ENCODE peak calls at places on chromosomes 11 and 22, in four cellular contexts. Z is thoracic aorta, N is cardiac fibroblast, D is GM12878. M is an unnamed sample.

GRCh38 chr22:17921871-17922821 is 102.2 kb downstream of the MICAL3 start:
- DNase-seq in Z (no peak), N (no peak), D (no peak), M (no peak)

GRCh38 chr11:2776351-2777061 is 76.7 kb upstream of the KCNQ1OT1 start:
- DNase-seq in Z (no peak), N (no peak), D (no peak), M (no peak)

GRCh38 chr11:97751405-97751804 is 1269.3 kb upstream of the CNTN5 start:
- DNase-seq in Z (no peak), N (no peak), D (no peak), M (no peak)

GRCh38 chr11:75426720-75427086 is 6.3 kb downstream of the KLHL35 start:
- DNase-seq in Z (no peak), N (no peak), D (no peak), M (no peak)

GRCh38 chr11:727281-727701 is 20.0 kb upstream of the TALDO1 start:
- DNase-seq in Z (no peak), N (no peak), D (no peak), M (no peak)

GRCh38 chr11:2427721-2428321 is 16.5 kb downstream of the TRPM5 start:
- DNase-seq in Z (no peak), N (no peak), D (no peak), M (no peak)

GRCh38 chr11:75313457-75314272 is 37.8 kb downstream of the ARRB1 start:
- DNase-seq in Z (no peak), N (peak), D (no peak), M (peak)

GRCh38 chr11:101049813-101050212 is 79.8 kb downstream of the PGR start:
- DNase-seq in Z (no peak), N (no peak), D (no peak), M (no peak)

GRCh38 chr11:57327721-57328120 is 3.0 kb upstream of the TNKS1BP1 start:
- DNase-seq in Z (no peak), N (no peak), D (no peak), M (no peak)

GRCh38 chr11:126978155-126978554 is 22.4 kb downstream of the KIRREL3 start:
- DNase-seq in Z (no peak), N (no peak), D (no peak), M (no peak)

GRCh38 chr11:28366549-28367341 is 258.6 kb downstream of the METTL15 start:
- DNase-seq in Z (no peak), N (peak), D (no peak), M (peak)

GRCh38 chr22:31221084-31221483 is 9.0 kb downstream of the LIMK2 start:
- DNase-seq in Z (no peak), N (no peak), D (no peak), M (no peak)

GRCh38 chr22:17845790-17846189 is 71.5 kb upstream of the BID start:
- DNase-seq in Z (no peak), N (no peak), D (no peak), M (no peak)

GRCh38 chr11:65063532-65063931 is 5.2 kb upstream of the NAALADL1 start:
- DNase-seq in Z (no peak), N (no peak), D (no peak), M (no peak)

GRCh38 chr11:121800240-121800639 is 315.8 kb downstream of the BLID start:
- DNase-seq in Z (no peak), N (no peak), D (no peak), M (no peak)

GRCh38 chr11:96122601-96123044 is 198.7 kb upstream of the MTMR2 start:
- DNase-seq in Z (no peak), N (no peak), D (no peak), M (peak)

GRCh38 chr22:40300884-40301672 is 45.2 kb upstream of the ADSL start:
- DNase-seq in Z (no peak), N (no peak), D (peak), M (no peak)

GRCh38 chr22:39994046-39994565 is 648 bp upstream of the FAM83F start:
- DNase-seq in Z (no peak), N (no peak), D (no peak), M (no peak)

GRCh38 chr11:125886997-125887372 is 483 bp upstream of the HYLS1 start:
- DNase-seq in Z (no peak), N (no peak), D (no peak), M (no peak)

GRCh38 chr22:37043828-37044538 is 7.6 kb upstream of the KCTD17 start:
- DNase-seq in Z (no peak), N (peak), D (no peak), M (no peak)

GRCh38 chr11:21405403-21405802 is 736.0 kb downstream of the NELL1 start:
- DNase-seq in Z (no peak), N (no peak), D (no peak), M (no peak)

GRCh38 chr11:69644071-69644961 is 3.4 kb downstream of the CCND1 start:
- DNase-seq in Z (no peak), N (peak), D (no peak), M (peak)

GRCh38 chr11:78256962-78257361 is 68.2 kb downstream of the USP35 start:
- DNase-seq in Z (peak), N (peak), D (no peak), M (peak)

GRCh38 chr11:93567406-93567819 is 24.2 kb upstream of the SMCO4 start:
- DNase-seq in Z (peak), N (peak), D (no peak), M (peak)

GRCh38 chr22:31556627-31557203 is 60.4 kb downstream of the SFI1 start:
- DNase-seq in Z (no peak), N (peak), D (no peak), M (peak)

GRCh38 chr11:127056338-127056971 is 55.9 kb upstream of the KIRREL3 start:
- DNase-seq in Z (no peak), N (no peak), D (no peak), M (no peak)

GRCh38 chr11:8745431-8745986 is 62.9 kb downstream of the RPL27A start:
- DNase-seq in Z (no peak), N (no peak), D (no peak), M (peak)

GRCh38 chr11:105975128-105975527 is 46.9 kb downstream of the MSANTD4 start:
- DNase-seq in Z (no peak), N (peak), D (no peak), M (peak)

GRCh38 chr11:23856654-23857053 is 640.2 kb upstream of the LUZP2 start:
- DNase-seq in Z (no peak), N (peak), D (no peak), M (peak)

DNA sequence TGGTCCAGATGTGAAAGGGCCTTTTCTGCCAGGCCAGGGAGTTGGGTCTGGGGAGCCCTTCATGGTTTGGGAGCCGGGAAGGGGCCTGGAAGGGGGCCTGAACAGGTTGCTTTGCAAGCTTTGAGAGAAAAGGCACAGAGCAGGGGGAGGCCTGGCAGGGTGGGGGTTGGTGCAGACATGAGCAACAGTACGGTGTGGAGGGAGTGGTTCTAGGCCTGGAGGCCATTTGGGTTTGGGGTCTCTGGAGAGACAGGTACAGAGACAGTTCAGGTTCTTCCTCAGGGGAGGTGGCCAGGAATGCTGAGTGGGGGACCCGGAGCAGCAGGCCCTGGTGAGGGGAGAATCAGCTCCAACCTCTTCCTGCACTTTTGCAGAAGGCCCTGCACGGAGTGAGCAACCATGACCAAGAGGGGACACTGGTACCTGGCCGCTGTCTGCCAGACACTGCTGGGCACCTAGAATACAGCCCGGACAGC is 1.4 kb downstream of the KDELR3 start:
- DNase-seq in Z (no peak), N (no peak), D (no peak), M (no peak)
- H3K4me3 ChIP-seq in Z (peak), N (peak), D (no peak), M (peak)

GRCh38 chr22:48979482-48979881 is 848.2 kb downstream of the BRD1 start:
- DNase-seq in Z (no peak), N (no peak), D (no peak), M (no peak)

GRCh38 chr22:48974443-48975251 is 853.0 kb downstream of the BRD1 start:
- DNase-seq in Z (no peak), N (no peak), D (no peak), M (no peak)

GRCh38 chr22:48975252-48975780 is 852.4 kb downstream of the BRD1 start:
- DNase-seq in Z (no peak), N (no peak), D (no peak), M (no peak)

GRCh38 chr22:48975886-48976285 is 851.8 kb downstream of the BRD1 start:
- DNase-seq in Z (no peak), N (no peak), D (no peak), M (no peak)

DNA sequence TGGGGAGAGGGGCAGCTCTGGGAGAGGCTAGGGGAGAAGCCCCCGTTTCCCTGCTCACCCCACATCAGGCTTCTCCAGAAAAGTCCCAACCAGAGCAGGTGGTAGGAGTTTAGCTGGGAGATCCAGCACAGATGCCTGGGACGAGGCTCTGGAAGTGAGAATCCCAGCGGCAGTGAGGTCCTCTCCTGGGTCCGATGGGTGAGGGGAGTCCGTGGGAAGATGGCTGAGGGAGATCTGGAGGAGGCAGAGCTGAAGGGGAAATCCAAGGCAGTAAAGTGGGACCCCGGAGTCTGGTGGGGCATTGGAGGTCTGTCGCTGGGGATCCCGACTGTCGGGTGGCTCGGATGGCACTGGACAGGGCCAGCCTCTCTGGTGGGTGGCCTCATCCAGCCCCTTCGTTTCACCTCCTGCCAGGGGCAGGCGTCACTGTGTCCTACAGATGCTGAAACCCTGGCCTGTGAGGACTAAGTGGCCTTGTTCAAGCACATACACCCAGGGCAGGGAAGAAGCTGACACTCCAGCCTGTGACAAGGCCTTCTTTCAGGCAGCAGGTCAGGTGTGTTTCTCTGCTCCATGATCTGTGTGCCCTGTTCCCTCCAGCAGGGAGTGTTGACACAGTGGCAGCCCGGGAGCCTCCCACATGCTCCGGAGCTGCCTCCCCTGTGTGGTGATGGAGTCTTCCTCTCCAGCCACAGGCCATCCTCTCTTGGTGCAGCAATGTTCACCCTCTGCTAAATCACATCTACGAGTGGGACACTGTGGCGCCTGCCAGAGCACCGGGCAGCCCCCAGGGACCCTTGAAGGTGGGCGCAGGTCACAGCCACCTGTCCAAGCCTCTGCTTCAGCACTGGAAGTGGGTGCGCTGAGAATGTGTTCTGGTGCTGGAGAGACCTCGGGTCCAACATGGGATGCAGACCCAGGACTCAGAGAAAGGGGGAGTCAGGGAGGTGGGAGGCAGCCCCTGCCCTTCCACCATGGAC is 850.8 kb downstream of the BRD1 start:
- DNase-seq in Z (no peak), N (no peak), D (no peak), M (no peak)
- TF ChIP-seq CTCF in Z (no peak), N (no peak), D (no peak), M (no peak)

GRCh38 chr11:119742263-119742861 is 13.4 kb upstream of the NECTIN1 start:
- DNase-seq in Z (no peak), N (no peak), D (no peak), M (no peak)
- H3K4me3 ChIP-seq in Z (peak), N (peak), D (no peak), M (no peak)

GRCh38 chr22:30027791-30028190 is 52.5 kb upstream of the HORMAD2 start:
- DNase-seq in Z (no peak), N (no peak), D (no peak), M (no peak)
- TF ChIP-seq CTCF in Z (no peak), N (no peak), D (no peak), M (no peak)

GRCh38 chr22:43345761-43346261 is 2.6 kb upstream of the SCUBE1 start:
- DNase-seq in Z (no peak), N (no peak), D (no peak), M (no peak)

GRCh38 chr22:43342347-43343261 is 568 bp downstream of the SCUBE1 start:
- DNase-seq in Z (no peak), N (no peak), D (no peak), M (no peak)

GRCh38 chr22:43341565-43341964 is 1.6 kb downstream of the SCUBE1 start:
- DNase-seq in Z (no peak), N (no peak), D (no peak), M (no peak)

GRCh38 chr22:43345356-43345755 is 2.2 kb upstream of the SCUBE1 start:
- DNase-seq in Z (no peak), N (no peak), D (no peak), M (no peak)

DNA sequence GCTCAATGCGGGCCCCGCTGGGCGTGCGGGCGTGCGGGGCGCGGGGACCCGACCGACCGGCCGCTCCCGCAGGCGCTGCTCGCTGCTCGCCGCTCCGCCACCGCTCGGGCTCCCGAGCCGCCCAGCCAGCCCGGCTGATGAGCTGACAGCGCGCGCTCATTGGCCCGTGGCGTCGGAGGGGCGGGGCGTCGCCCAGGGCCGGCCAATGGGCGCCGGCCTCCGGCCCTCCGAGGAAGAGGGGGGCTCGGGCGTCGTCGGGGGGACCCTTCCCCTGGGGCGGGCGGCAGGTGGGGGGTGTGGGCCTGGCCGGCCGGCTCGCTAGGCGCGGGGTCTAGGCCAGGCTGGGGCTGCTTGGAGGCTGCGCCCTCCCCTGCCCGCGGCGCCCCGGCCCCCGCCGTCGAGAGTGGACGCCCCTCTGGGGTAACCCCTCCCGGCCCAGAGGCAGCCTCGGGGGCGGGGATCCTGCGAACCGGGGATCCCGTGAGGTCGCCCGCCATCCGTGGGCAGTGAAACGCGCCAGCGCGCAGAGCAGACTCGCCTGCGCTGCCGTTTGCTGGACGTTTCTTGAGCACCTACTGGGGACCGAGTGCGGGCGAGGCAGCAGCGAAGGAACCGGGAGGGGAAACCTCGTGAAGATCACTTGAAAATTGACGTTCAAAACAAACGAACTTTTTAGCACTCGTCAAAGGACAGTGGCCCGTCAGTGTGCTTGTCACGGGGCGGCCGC is at the start of gene SCUBE1:
- DNase-seq in Z (no peak), N (peak), D (no peak), M (no peak)
- H3K4me3 ChIP-seq in Z (peak), N (no peak), D (no peak), M (no peak)

GRCh38 chr22:48576333-48577013 is 1251.2 kb downstream of the BRD1 start:
- DNase-seq in Z (no peak), N (no peak), D (no peak), M (no peak)

GRCh38 chr22:48575567-48576332 is 1251.9 kb downstream of the BRD1 start:
- DNase-seq in Z (no peak), N (no peak), D (no peak), M (no peak)

GRCh38 chr22:48577691-48578090 is 1250.0 kb downstream of the BRD1 start:
- DNase-seq in Z (no peak), N (no peak), D (no peak), M (no peak)

GRCh38 chr22:48578138-48579034 is 1249.3 kb downstream of the BRD1 start:
- DNase-seq in Z (no peak), N (no peak), D (no peak), M (no peak)

DNA sequence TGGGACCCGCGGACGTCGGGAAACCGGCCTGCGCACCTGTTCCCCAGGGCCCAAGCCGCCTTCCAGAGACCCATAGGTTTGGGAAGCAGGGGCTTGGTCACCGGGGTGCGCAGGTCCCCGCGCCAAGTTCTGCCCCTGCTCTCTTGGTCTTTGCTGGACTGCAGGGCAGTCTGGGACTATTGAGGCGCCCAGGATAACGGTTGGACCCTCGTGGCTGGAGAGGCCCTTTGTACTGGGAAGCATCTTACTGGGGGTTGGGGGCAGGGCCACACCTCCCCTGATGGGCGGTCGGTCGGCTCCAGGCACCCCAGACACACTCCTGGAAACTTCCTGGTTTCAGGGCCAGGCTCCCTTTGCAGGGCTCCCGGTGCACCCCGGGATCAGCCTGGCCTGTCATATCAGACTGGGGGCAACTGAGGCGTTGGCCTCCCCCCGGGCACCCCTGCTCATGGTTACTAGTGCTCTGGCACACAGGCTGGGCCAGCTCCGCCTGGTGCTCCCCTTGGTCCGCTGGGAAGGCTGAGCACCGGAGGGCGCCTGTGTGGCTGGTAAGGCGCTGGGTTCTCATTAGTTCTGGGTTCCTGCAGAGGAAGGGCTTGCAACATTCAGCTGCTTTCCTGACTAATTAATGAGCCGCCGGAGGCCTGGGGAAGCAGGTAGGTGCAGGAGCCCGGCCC is 1250.5 kb downstream of the BRD1 start:
- DNase-seq in Z (no peak), N (no peak), D (no peak), M (no peak)
- TF ChIP-seq CTCF in Z (no peak), N (no peak), D (no peak), M (no peak)

GRCh38 chr11:134033696-134034491 is 35.0 kb upstream of the JAM3 start:
- DNase-seq in Z (peak), N (peak), D (no peak), M (peak)
- H3K4me3 ChIP-seq in Z (peak), N (no peak), D (no peak), M (no peak)

GRCh38 chr11:35141034-35141433 is 2.1 kb downstream of the CD44 start:
- DNase-seq in Z (no peak), N (no peak), D (no peak), M (no peak)

GRCh38 chr11:35143509-35144102 is 4.6 kb downstream of the CD44 start:
- DNase-seq in Z (no peak), N (no peak), D (no peak), M (no peak)

GRCh38 chr11:35141538-35141937 is 2.6 kb downstream of the CD44 start:
- DNase-seq in Z (no peak), N (no peak), D (no peak), M (no peak)

GRCh38 chr11:35144103-35144741 is 5.3 kb downstream of the CD44 start:
- DNase-seq in Z (no peak), N (peak), D (peak), M (peak)

GRCh38 chr11:35142481-35143207 is 3.7 kb downstream of the CD44 start:
- DNase-seq in Z (no peak), N (peak), D (no peak), M (no peak)
- TF ChIP-seq CTCF in Z (no peak), N (peak), D (peak), M (no peak)

DNA sequence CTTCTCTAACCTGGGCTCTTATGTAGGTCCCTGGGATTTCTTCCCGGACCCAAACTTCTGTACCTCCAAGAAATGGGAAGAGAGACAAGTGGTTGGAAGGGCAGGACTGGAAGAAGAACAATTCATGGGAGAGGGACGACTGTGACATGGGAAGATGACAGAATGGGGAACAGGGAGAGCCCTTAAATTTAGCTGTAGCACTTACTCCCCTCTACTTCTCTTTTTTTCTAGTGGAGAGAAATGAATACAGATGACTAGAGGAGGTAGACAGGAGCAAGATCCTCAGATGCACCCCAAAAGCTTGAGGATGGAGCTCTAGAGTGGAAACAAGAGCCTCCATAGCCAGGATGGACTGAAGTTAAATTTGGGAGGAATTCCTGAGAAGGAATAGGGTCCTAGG is 2.3 kb downstream of the RHOG start:
- DNase-seq in Z (no peak), N (no peak), D (no peak), M (no peak)
- H3K4me3 ChIP-seq in Z (peak), N (no peak), D (peak), M (no peak)

M was measured in astrocyte of the spinal cord.